ENCODE peak calls at places on chromosomes 4 and X, in seven cellular contexts. Y is mesenchymal stem cell, A is H1, V is IMR-90, S is neuronal stem cell, O is H9, D is trophoblast cell. Q is an unnamed sample.

GRCh38 chrX:151796576-151796975 is 62.0 kb downstream of the CNGA2 start:
- DNase-seq in Y (no peak), A (no peak), V (no peak), S (no peak), O (no peak), D (no peak), Q (no peak)

GRCh38 chr4:6250235-6250983 is 19.2 kb upstream of the WFS1 start:
- DNase-seq in Y (peak), A (no peak), V (peak), S (peak), O (peak), D (peak), Q (peak)

GRCh38 chr4:48756689-48757220 is 23.3 kb downstream of the FRYL start:
- DNase-seq in Y (no peak), A (no peak), V (peak), S (no peak), O (no peak), D (no peak), Q (no peak)

GRCh38 chr4:182903013-182903412 is 14.2 kb downstream of the DCTD start:
- DNase-seq in Y (no peak), A (no peak), V (no peak), S (no peak), O (no peak), D (no peak), Q (no peak)

GRCh38 chr4:163764569-163764968 is 270.1 kb downstream of the TMA16 start:
- DNase-seq in Y (no peak), A (no peak), V (no peak), S (no peak), O (no peak), D (no peak), Q (no peak)

GRCh38 chrX:54042609-54043010 is 1.7 kb downstream of the PHF8 start:
- DNase-seq in Y (peak), A (no peak), V (peak), S (peak), O (peak), D (peak), Q (peak)

GRCh38 chr4:109998867-109999303 is 86.2 kb downstream of the EGF start:
- DNase-seq in Y (peak), A (no peak), V (peak), S (peak), O (no peak), D (peak), Q (peak)

GRCh38 chrX:107715331-107716044 is 60.1 kb downstream of the TSC22D3 start:
- DNase-seq in Y (peak), A (no peak), V (peak), S (no peak), O (no peak), D (no peak), Q (no peak)

GRCh38 chrX:38831949-38832348 is 30.7 kb downstream of the MID1IP1 start:
- DNase-seq in Y (no peak), A (no peak), V (no peak), S (no peak), O (no peak), D (no peak), Q (no peak)

GRCh38 chr4:137956256-137956655 is 285.9 kb downstream of the SLC7A11 start:
- DNase-seq in Y (no peak), A (no peak), V (peak), S (no peak), O (no peak), D (no peak), Q (no peak)

GRCh38 chrX:150587585-150588503 is 19.4 kb downstream of the MTM1 start:
- DNase-seq in Y (no peak), A (no peak), V (no peak), S (no peak), O (no peak), D (no peak), Q (no peak)

GRCh38 chr4:72286185-72286584 is 254.4 kb downstream of the NPFFR2 start:
- DNase-seq in Y (peak), A (no peak), V (peak), S (no peak), O (no peak), D (no peak), Q (peak)

GRCh38 chrX:70664726-70665125 is 220.1 kb downstream of the DLG3 start:
- DNase-seq in Y (peak), A (no peak), V (peak), S (peak), O (no peak), D (no peak), Q (peak)

GRCh38 chr4:76681996-76682395 is 215.9 kb downstream of the SOWAHB start:
- DNase-seq in Y (no peak), A (no peak), V (no peak), S (no peak), O (no peak), D (no peak), Q (no peak)

GRCh38 chr4:73420615-73421014 is 15.4 kb upstream of the AFP start:
- DNase-seq in Y (no peak), A (no peak), V (no peak), S (no peak), O (no peak), D (no peak), Q (no peak)

GRCh38 chr4:101039367-101039766 is 308.0 kb downstream of the PPP3CA start:
- DNase-seq in Y (no peak), A (no peak), V (no peak), S (no peak), O (no peak), D (no peak), Q (no peak)

GRCh38 chrX:119155416-119156035 is 27.9 kb upstream of the KIAA1210 start:
- DNase-seq in Y (peak), A (no peak), V (peak), S (no peak), O (no peak), D (no peak), Q (no peak)

GRCh38 chrX:132015875-132016274 is 7.2 kb upstream of the STK26 start:
- DNase-seq in Y (no peak), A (no peak), V (no peak), S (no peak), O (no peak), D (no peak), Q (no peak)

GRCh38 chr4:67928547-67928946 is 34.7 kb downstream of the TMPRSS11A start:
- DNase-seq in Y (no peak), A (no peak), V (no peak), S (no peak), O (no peak), D (no peak), Q (peak)

GRCh38 chrX:153903238-153903980 is 1.1 kb upstream of the AVPR2 start:
- DNase-seq in Y (no peak), A (no peak), V (no peak), S (no peak), O (peak), D (no peak), Q (no peak)

GRCh38 chr4:15378055-15378454 is 49.8 kb upstream of the C1QTNF7 start:
- DNase-seq in Y (peak), A (no peak), V (peak), S (no peak), O (no peak), D (no peak), Q (no peak)

GRCh38 chr4:169439244-169439643 is 168.5 kb upstream of the SH3RF1 start:
- DNase-seq in Y (no peak), A (no peak), V (peak), S (no peak), O (no peak), D (no peak), Q (no peak)

GRCh38 chr4:128700659-128701350 is 108.7 kb upstream of the JADE1 start:
- DNase-seq in Y (no peak), A (no peak), V (no peak), S (no peak), O (no peak), D (no peak), Q (no peak)

GRCh38 chr4:20813698-20814097 is 113.4 kb downstream of the PACRGL start:
- DNase-seq in Y (no peak), A (no peak), V (no peak), S (no peak), O (no peak), D (no peak), Q (no peak)

GRCh38 chr4:137283737-137284136 is 248.6 kb downstream of the PCDH18 start:
- DNase-seq in Y (peak), A (no peak), V (peak), S (no peak), O (no peak), D (no peak), Q (peak)

GRCh38 chr4:141891260-141892120 is 255.1 kb downstream of the IL15 start:
- DNase-seq in Y (no peak), A (no peak), V (no peak), S (no peak), O (no peak), D (no peak), Q (no peak)

GRCh38 chr4:151029537-151029936 is 14.5 kb upstream of the LRBA start:
- DNase-seq in Y (no peak), A (no peak), V (no peak), S (no peak), O (no peak), D (no peak), Q (no peak)

GRCh38 chr4:67371563-67371962 is 173.7 kb downstream of the CENPC start:
- DNase-seq in Y (no peak), A (no peak), V (no peak), S (no peak), O (no peak), D (no peak), Q (no peak)

GRCh38 chrX:86946569-86946968 is 571.0 kb upstream of the KLHL4 start:
- DNase-seq in Y (peak), A (no peak), V (peak), S (peak), O (no peak), D (no peak), Q (peak)

GRCh38 chr4:54076673-54077072 is 12.3 kb upstream of the CHIC2 start:
- DNase-seq in Y (no peak), A (no peak), V (peak), S (no peak), O (no peak), D (no peak), Q (no peak)

GRCh38 chrX:118116308-118117068 is at the start of gene KLHL13:
- DNase-seq in Y (no peak), A (no peak), V (peak), S (peak), O (peak), D (no peak), Q (peak)

GRCh38 chrX:114959729-114960128 is 57.7 kb downstream of the IL13RA2 start:
- DNase-seq in Y (peak), A (no peak), V (peak), S (no peak), O (no peak), D (no peak), Q (no peak)

GRCh38 chr4:150482581-150482980 is 99.4 kb upstream of the MAB21L2 start:
- DNase-seq in Y (no peak), A (no peak), V (no peak), S (no peak), O (no peak), D (no peak), Q (no peak)

GRCh38 chr4:1210241-1210841 is 38.0 kb upstream of the SPON2 start:
- DNase-seq in Y (no peak), A (no peak), V (no peak), S (no peak), O (no peak), D (no peak), Q (no peak)

GRCh38 chrX:110462957-110463356 is 104.3 kb downstream of the RTL9 start:
- DNase-seq in Y (no peak), A (no peak), V (no peak), S (no peak), O (no peak), D (no peak), Q (no peak)

GRCh38 chr4:163251204-163251603 is 81.2 kb downstream of the NPY1R start:
- DNase-seq in Y (no peak), A (no peak), V (no peak), S (no peak), O (peak), D (no peak), Q (peak)

GRCh38 chrX:97691901-97692455 is 808.3 kb downstream of the RPA4 start:
- DNase-seq in Y (no peak), A (no peak), V (no peak), S (no peak), O (no peak), D (no peak), Q (peak)

DNA sequence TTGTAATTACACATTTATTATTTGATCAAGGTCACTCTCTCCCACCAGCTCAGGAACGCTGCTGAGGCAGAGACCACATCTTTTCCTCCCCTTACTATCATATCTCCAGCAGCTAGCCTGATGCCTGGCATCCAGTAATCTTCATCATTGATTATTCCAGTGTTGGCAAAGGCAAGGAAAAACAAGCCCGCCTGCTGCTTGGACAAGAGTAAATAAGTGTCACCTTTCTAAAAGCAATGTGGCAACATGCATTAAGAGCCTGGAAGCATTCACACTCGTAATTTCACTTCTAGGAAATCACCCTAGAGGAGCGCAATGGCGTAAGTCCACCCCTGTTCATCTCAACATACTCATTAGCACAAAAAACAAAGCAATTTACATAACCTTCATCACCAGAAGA is 54.8 kb downstream of the APLN start:
- DNase-seq in Y (no peak), A (no peak), V (no peak), S (no peak), O (no peak), D (no peak), Q (no peak)
- H3K4ac ChIP-seq in Y (no peak), A (no peak), V (no peak), S (no peak), O (no peak), D (no peak), Q (no peak)

GRCh38 chr4:172989984-172990711 is 178.5 kb upstream of the GALNT7 start:
- DNase-seq in Y (no peak), A (no peak), V (no peak), S (no peak), O (no peak), D (no peak), Q (no peak)
- H3K23ac ChIP-seq in Y (no peak), A (no peak), V (no peak), S (no peak), O (no peak), D (no peak), Q (no peak)

DNA sequence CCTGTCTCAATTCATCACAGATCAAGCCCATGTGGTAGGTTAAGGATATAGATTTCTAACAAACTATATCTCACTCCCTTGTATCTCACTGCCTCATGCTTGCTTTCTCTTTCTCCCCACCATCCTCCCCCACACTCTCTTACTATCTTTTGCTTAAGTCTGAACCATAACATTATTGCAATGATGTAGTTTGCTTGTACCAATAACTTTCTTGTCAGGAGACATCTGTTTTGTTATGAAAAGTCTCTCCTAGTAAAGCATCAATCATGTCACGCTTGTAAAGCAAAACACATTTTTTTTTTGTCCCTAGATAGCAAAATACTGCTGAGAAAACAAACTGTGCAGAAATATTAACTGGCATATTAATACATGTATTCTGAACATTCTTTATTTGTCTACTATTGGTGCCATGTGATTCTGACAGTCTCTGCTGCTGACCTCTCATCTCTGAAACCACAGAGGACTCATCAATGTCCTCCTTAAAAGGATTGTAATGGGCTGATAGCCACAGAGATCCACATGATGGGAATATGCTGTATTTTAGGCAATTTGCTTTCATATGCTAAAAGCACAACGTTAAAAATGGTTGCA is 217.5 kb downstream of the VEGFC start:
- DNase-seq in Y (peak), A (no peak), V (peak), S (no peak), O (no peak), D (no peak), Q (no peak)
- H3K4ac ChIP-seq in Y (no peak), A (no peak), V (no peak), S (no peak), O (no peak), D (no peak), Q (no peak)

DNA sequence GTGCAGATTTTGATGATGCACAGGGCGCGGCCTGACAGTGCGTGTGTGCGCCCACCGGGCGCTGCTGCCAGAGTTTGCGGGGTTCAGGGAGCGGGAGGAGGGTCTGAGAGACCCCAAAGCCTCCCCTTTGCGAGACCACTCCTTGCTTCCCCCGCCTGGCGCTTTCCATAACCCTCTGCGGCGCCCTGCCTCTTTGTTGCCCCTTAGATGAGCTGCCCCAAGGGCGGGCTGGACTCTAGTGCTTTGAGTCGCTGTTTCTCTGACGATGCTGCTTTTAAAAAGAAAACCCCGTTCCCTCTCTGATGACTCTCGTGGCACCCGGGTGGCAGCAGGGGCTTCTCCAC is 9.9 kb downstream of the MSX1 start:
- DNase-seq in Y (no peak), A (no peak), V (no peak), S (peak), O (no peak), D (no peak), Q (no peak)
- H3K23ac ChIP-seq in Y (no peak), A (no peak), V (no peak), S (no peak), O (no peak), D (no peak), Q (no peak)